ENCODE peak calls at places on chromosomes 4 and X, in ten cellular contexts. One of them, this sample, is unnamed.

GRCh38 chr4:141571368-141571767 is 65.0 kb upstream of the IL15 start:
- DNase-seq in fibroblast of mammary gland: peak; percentile 49
- DNase-seq in ELR: peak; percentile 32
- DNase-seq in fibroblast of lung: peak; percentile 50
- DNase-seq in stimulated activated CD4-positive, alpha-beta T cell treated with anti-CD3 and anti-CD28 coated beads, Interleukin-4, amount 100 ng/mL, for 4 hours: no peak
- DNase-seq in IMR-90: peak; percentile 60
- DNase-seq in COR-L47: no peak
- DNase-seq in astrocyte of the spinal cord: peak; percentile 47
- DNase-seq in iPS DF 6.9: no peak
- DNase-seq in hepatic stellate cell: no peak
- DNase-seq in this sample: peak; percentile 45

GRCh38 chrX:125340508-125340907 is 20.8 kb downstream of the TEX13C start:
- DNase-seq in stimulated activated CD4-positive, alpha-beta T cell treated with anti-CD3 and anti-CD28 coated beads, Interleukin-4, amount 100 ng/mL, for 4 hours: no peak
- DNase-seq in fibroblast of lung: no peak
- DNase-seq in COR-L47: no peak
- DNase-seq in IMR-90: no peak
- DNase-seq in hepatic stellate cell: no peak
- DNase-seq in astrocyte of the spinal cord: no peak
- DNase-seq in iPS DF 6.9: no peak
- DNase-seq in ELR: no peak
- DNase-seq in fibroblast of mammary gland: no peak
- DNase-seq in this sample: no peak

GRCh38 chr4:10161840-10162239 is 45.2 kb upstream of the WDR1 start:
- DNase-seq in fibroblast of mammary gland: no peak
- DNase-seq in fibroblast of lung: no peak
- DNase-seq in iPS DF 6.9: no peak
- DNase-seq in COR-L47: no peak
- DNase-seq in stimulated activated CD4-positive, alpha-beta T cell treated with anti-CD3 and anti-CD28 coated beads, Interleukin-4, amount 100 ng/mL, for 4 hours: peak; percentile 4
- DNase-seq in ELR: no peak
- DNase-seq in hepatic stellate cell: no peak
- DNase-seq in IMR-90: no peak
- DNase-seq in astrocyte of the spinal cord: no peak
- DNase-seq in this sample: no peak

GRCh38 chr4:2927696-2928075 is 35.5 kb downstream of the NOP14 start:
- DNase-seq in fibroblast of mammary gland: no peak
- DNase-seq in fibroblast of lung: no peak
- DNase-seq in IMR-90: no peak
- DNase-seq in ELR: no peak
- DNase-seq in hepatic stellate cell: no peak
- DNase-seq in stimulated activated CD4-positive, alpha-beta T cell treated with anti-CD3 and anti-CD28 coated beads, Interleukin-4, amount 100 ng/mL, for 4 hours: no peak
- DNase-seq in iPS DF 6.9: no peak
- DNase-seq in astrocyte of the spinal cord: no peak
- DNase-seq in COR-L47: no peak
- DNase-seq in this sample: no peak

GRCh38 chr4:168558587-168558986 is 61.7 kb downstream of the PALLD start:
- DNase-seq in IMR-90: peak; percentile 60
- DNase-seq in fibroblast of mammary gland: peak; percentile 33
- DNase-seq in fibroblast of lung: peak; percentile 78
- DNase-seq in hepatic stellate cell: no peak
- DNase-seq in COR-L47: no peak
- DNase-seq in stimulated activated CD4-positive, alpha-beta T cell treated with anti-CD3 and anti-CD28 coated beads, Interleukin-4, amount 100 ng/mL, for 4 hours: no peak
- DNase-seq in iPS DF 6.9: no peak
- DNase-seq in astrocyte of the spinal cord: peak; percentile 55
- DNase-seq in ELR: peak; percentile 89
- DNase-seq in this sample: peak; percentile 72

GRCh38 chr4:112585977-112586736 is 50.6 kb downstream of the ZGRF1 start:
- DNase-seq in fibroblast of lung: no peak
- DNase-seq in iPS DF 6.9: no peak
- DNase-seq in astrocyte of the spinal cord: no peak
- DNase-seq in fibroblast of mammary gland: no peak
- DNase-seq in IMR-90: no peak
- DNase-seq in hepatic stellate cell: no peak
- DNase-seq in COR-L47: no peak
- DNase-seq in stimulated activated CD4-positive, alpha-beta T cell treated with anti-CD3 and anti-CD28 coated beads, Interleukin-4, amount 100 ng/mL, for 4 hours: no peak
- DNase-seq in ELR: no peak
- DNase-seq in this sample: no peak

GRCh38 chr4:72993876-72994275 is 75.6 kb downstream of the COX18 start:
- DNase-seq in fibroblast of lung: no peak
- DNase-seq in fibroblast of mammary gland: no peak
- DNase-seq in astrocyte of the spinal cord: no peak
- DNase-seq in IMR-90: no peak
- DNase-seq in stimulated activated CD4-positive, alpha-beta T cell treated with anti-CD3 and anti-CD28 coated beads, Interleukin-4, amount 100 ng/mL, for 4 hours: no peak
- DNase-seq in ELR: no peak
- DNase-seq in COR-L47: no peak
- DNase-seq in iPS DF 6.9: no peak
- DNase-seq in hepatic stellate cell: no peak
- DNase-seq in this sample: no peak

GRCh38 chr4:182604953-182605352 is 312.2 kb downstream of the DCTD start:
- DNase-seq in COR-L47: no peak
- DNase-seq in hepatic stellate cell: no peak
- DNase-seq in fibroblast of lung: peak; percentile 85
- DNase-seq in astrocyte of the spinal cord: peak; percentile 43
- DNase-seq in fibroblast of mammary gland: peak; percentile 35
- DNase-seq in stimulated activated CD4-positive, alpha-beta T cell treated with anti-CD3 and anti-CD28 coated beads, Interleukin-4, amount 100 ng/mL, for 4 hours: no peak
- DNase-seq in IMR-90: peak; percentile 96
- DNase-seq in ELR: peak; percentile 70
- DNase-seq in iPS DF 6.9: no peak
- DNase-seq in this sample: peak; percentile 6

GRCh38 chr4:17761062-17761461 is 20.4 kb downstream of the FAM184B start:
- DNase-seq in COR-L47: no peak
- DNase-seq in fibroblast of lung: no peak
- DNase-seq in hepatic stellate cell: no peak
- DNase-seq in astrocyte of the spinal cord: no peak
- DNase-seq in iPS DF 6.9: no peak
- DNase-seq in IMR-90: no peak
- DNase-seq in fibroblast of mammary gland: no peak
- DNase-seq in stimulated activated CD4-positive, alpha-beta T cell treated with anti-CD3 and anti-CD28 coated beads, Interleukin-4, amount 100 ng/mL, for 4 hours: no peak
- DNase-seq in ELR: no peak
- DNase-seq in this sample: no peak

GRCh38 chr4:100098681-100099080 is 91.6 kb downstream of the DDIT4L start:
- DNase-seq in stimulated activated CD4-positive, alpha-beta T cell treated with anti-CD3 and anti-CD28 coated beads, Interleukin-4, amount 100 ng/mL, for 4 hours: no peak
- DNase-seq in fibroblast of lung: no peak
- DNase-seq in iPS DF 6.9: no peak
- DNase-seq in fibroblast of mammary gland: no peak
- DNase-seq in astrocyte of the spinal cord: no peak
- DNase-seq in hepatic stellate cell: no peak
- DNase-seq in ELR: no peak
- DNase-seq in COR-L47: no peak
- DNase-seq in IMR-90: no peak
- DNase-seq in this sample: no peak

GRCh38 chr4:93169966-93170365 is 658.6 kb upstream of the ATOH1 start:
- DNase-seq in ELR: no peak
- DNase-seq in astrocyte of the spinal cord: no peak
- DNase-seq in fibroblast of mammary gland: no peak
- DNase-seq in stimulated activated CD4-positive, alpha-beta T cell treated with anti-CD3 and anti-CD28 coated beads, Interleukin-4, amount 100 ng/mL, for 4 hours: no peak
- DNase-seq in fibroblast of lung: no peak
- DNase-seq in IMR-90: no peak
- DNase-seq in iPS DF 6.9: no peak
- DNase-seq in hepatic stellate cell: no peak
- DNase-seq in COR-L47: peak; percentile 28
- DNase-seq in this sample: no peak

GRCh38 chrX:110167952-110168451 is 149.9 kb downstream of the AMMECR1 start:
- DNase-seq in hepatic stellate cell: no peak
- DNase-seq in COR-L47: no peak
- DNase-seq in iPS DF 6.9: no peak
- DNase-seq in fibroblast of lung: peak; percentile 53
- DNase-seq in stimulated activated CD4-positive, alpha-beta T cell treated with anti-CD3 and anti-CD28 coated beads, Interleukin-4, amount 100 ng/mL, for 4 hours: peak; percentile 29
- DNase-seq in ELR: peak; percentile 65
- DNase-seq in astrocyte of the spinal cord: no peak
- DNase-seq in fibroblast of mammary gland: no peak
- DNase-seq in IMR-90: no peak
- DNase-seq in this sample: no peak

GRCh38 chr4:117700111-117700892 is 334.0 kb upstream of the NDST3 start:
- DNase-seq in astrocyte of the spinal cord: no peak
- DNase-seq in iPS DF 6.9: peak; percentile 11
- DNase-seq in fibroblast of mammary gland: no peak
- DNase-seq in fibroblast of lung: no peak
- DNase-seq in COR-L47: no peak
- DNase-seq in stimulated activated CD4-positive, alpha-beta T cell treated with anti-CD3 and anti-CD28 coated beads, Interleukin-4, amount 100 ng/mL, for 4 hours: no peak
- DNase-seq in ELR: peak; percentile 13
- DNase-seq in IMR-90: peak; percentile 0
- DNase-seq in hepatic stellate cell: no peak
- DNase-seq in this sample: no peak

GRCh38 chrX:1592863-1593201 is 1.4 kb downstream of the AKAP17A start:
- DNase-seq in fibroblast of lung: no peak
- DNase-seq in stimulated activated CD4-positive, alpha-beta T cell treated with anti-CD3 and anti-CD28 coated beads, Interleukin-4, amount 100 ng/mL, for 4 hours: no peak
- DNase-seq in iPS DF 6.9: no peak
- DNase-seq in ELR: no peak
- DNase-seq in IMR-90: peak; percentile 21
- DNase-seq in COR-L47: no peak
- DNase-seq in astrocyte of the spinal cord: no peak
- DNase-seq in fibroblast of mammary gland: no peak
- DNase-seq in hepatic stellate cell: peak; percentile 57
- DNase-seq in this sample: no peak

GRCh38 chr4:55866973-55867574 is 13.6 kb downstream of the EXOC1 start:
- DNase-seq in stimulated activated CD4-positive, alpha-beta T cell treated with anti-CD3 and anti-CD28 coated beads, Interleukin-4, amount 100 ng/mL, for 4 hours: peak; percentile 18
- DNase-seq in astrocyte of the spinal cord: peak; percentile 78
- DNase-seq in IMR-90: peak; percentile 74
- DNase-seq in ELR: peak; percentile 76
- DNase-seq in hepatic stellate cell: peak; percentile 9
- DNase-seq in COR-L47: peak; percentile 47
- DNase-seq in fibroblast of lung: peak; percentile 73
- DNase-seq in iPS DF 6.9: no peak
- DNase-seq in fibroblast of mammary gland: peak; percentile 77
- DNase-seq in this sample: peak; percentile 70

GRCh38 chrX:11129546-11129945 is 18.4 kb downstream of the HCCS start:
- DNase-seq in COR-L47: no peak
- DNase-seq in iPS DF 6.9: no peak
- DNase-seq in ELR: no peak
- DNase-seq in fibroblast of mammary gland: no peak
- DNase-seq in astrocyte of the spinal cord: no peak
- DNase-seq in fibroblast of lung: no peak
- DNase-seq in stimulated activated CD4-positive, alpha-beta T cell treated with anti-CD3 and anti-CD28 coated beads, Interleukin-4, amount 100 ng/mL, for 4 hours: no peak
- DNase-seq in IMR-90: no peak
- DNase-seq in hepatic stellate cell: no peak
- DNase-seq in this sample: peak; percentile 8

GRCh38 chrX:139559383-139560042 is 29.0 kb downstream of the F9 start:
- DNase-seq in ELR: peak; percentile 53
- DNase-seq in stimulated activated CD4-positive, alpha-beta T cell treated with anti-CD3 and anti-CD28 coated beads, Interleukin-4, amount 100 ng/mL, for 4 hours: no peak
- DNase-seq in IMR-90: peak; percentile 43
- DNase-seq in hepatic stellate cell: peak; percentile 4
- DNase-seq in astrocyte of the spinal cord: peak; percentile 65
- DNase-seq in iPS DF 6.9: peak; percentile 29
- DNase-seq in COR-L47: no peak
- DNase-seq in fibroblast of lung: peak; percentile 61
- DNase-seq in fibroblast of mammary gland: peak; percentile 72
- DNase-seq in this sample: peak; percentile 79

GRCh38 chrX:13533726-13534125 is 35.7 kb upstream of the EGFL6 start:
- DNase-seq in iPS DF 6.9: no peak
- DNase-seq in stimulated activated CD4-positive, alpha-beta T cell treated with anti-CD3 and anti-CD28 coated beads, Interleukin-4, amount 100 ng/mL, for 4 hours: no peak
- DNase-seq in fibroblast of lung: peak; percentile 26
- DNase-seq in IMR-90: peak; percentile 24
- DNase-seq in ELR: peak; percentile 67
- DNase-seq in hepatic stellate cell: no peak
- DNase-seq in fibroblast of mammary gland: peak; percentile 66
- DNase-seq in COR-L47: no peak
- DNase-seq in astrocyte of the spinal cord: peak; percentile 2
- DNase-seq in this sample: peak; percentile 34

GRCh38 chr4:170089743-170090666 is at the start of gene AADAT:
- DNase-seq in ELR: peak; percentile 87
- DNase-seq in hepatic stellate cell: peak; percentile 89
- DNase-seq in COR-L47: peak; percentile 79
- DNase-seq in astrocyte of the spinal cord: peak; percentile 71
- DNase-seq in fibroblast of mammary gland: peak; percentile 78
- DNase-seq in IMR-90: peak; percentile 72
- DNase-seq in iPS DF 6.9: peak; percentile 73
- DNase-seq in fibroblast of lung: peak; percentile 73
- DNase-seq in stimulated activated CD4-positive, alpha-beta T cell treated with anti-CD3 and anti-CD28 coated beads, Interleukin-4, amount 100 ng/mL, for 4 hours: no peak
- DNase-seq in this sample: peak; percentile 72

GRCh38 chrX:137428777-137429564 is 137.0 kb upstream of the ZIC3 start:
- DNase-seq in hepatic stellate cell: no peak
- DNase-seq in stimulated activated CD4-positive, alpha-beta T cell treated with anti-CD3 and anti-CD28 coated beads, Interleukin-4, amount 100 ng/mL, for 4 hours: no peak
- DNase-seq in iPS DF 6.9: no peak
- DNase-seq in fibroblast of lung: no peak
- DNase-seq in astrocyte of the spinal cord: no peak
- DNase-seq in COR-L47: no peak
- DNase-seq in fibroblast of mammary gland: no peak
- DNase-seq in IMR-90: no peak
- DNase-seq in ELR: no peak
- DNase-seq in this sample: no peak

GRCh38 chr4:179858221-179858620 is 2385.0 kb upstream of the TENM3 start:
- DNase-seq in astrocyte of the spinal cord: no peak
- DNase-seq in hepatic stellate cell: no peak
- DNase-seq in fibroblast of mammary gland: no peak
- DNase-seq in stimulated activated CD4-positive, alpha-beta T cell treated with anti-CD3 and anti-CD28 coated beads, Interleukin-4, amount 100 ng/mL, for 4 hours: no peak
- DNase-seq in fibroblast of lung: no peak
- DNase-seq in iPS DF 6.9: no peak
- DNase-seq in ELR: no peak
- DNase-seq in COR-L47: no peak
- DNase-seq in IMR-90: no peak
- DNase-seq in this sample: no peak

This sample was measured in fibroblast of the aortic adventitia.